ENCODE peak calls at places on chromosomes 13 and 19, in eight cellular contexts. H is Karpas-422; W is DMS 273 treated with DMSO at 0.1 percent for 48 hours; K is SHP77 treated with DMSO at 0.1 percent for 48 hours; R is GM10248; O is astrocyte of the cerebellum; I is stimulated activated CD8-positive, alpha-beta memory T cell treated with anti-CD3 and anti-CD28 coated beads, Interleukin-4, amount 100 ng/mL, for 24 hours; E is T-helper 9 cell. C is an unnamed sample.

GRCh38 chr13:33556828-33557227 is 261.1 kb upstream of the RFC3 start:
- DNase-seq in H (no peak), W (no peak), K (no peak), R (no peak), O (no peak), I (no peak), E (no peak), C (no peak)

GRCh38 chr13:106591299-106591698 is 23.4 kb upstream of the ARGLU1 start:
- DNase-seq in H (no peak), W (no peak), K (no peak), R (no peak), O (no peak), I (no peak), E (no peak), C (no peak)

GRCh38 chr19:18419699-18420460 is 682 bp downstream of the SSBP4 start:
- DNase-seq in H (peak; percentile 63), W (no peak), K (no peak), R (no peak), O (no peak), I (no peak), E (no peak), C (peak; percentile 72)

GRCh38 chr19:511101-511841 is 4.0 kb downstream of the TPGS1 start:
- DNase-seq in H (peak; percentile 49), W (peak; percentile 76), K (peak; percentile 98), R (peak; percentile 45), O (no peak), I (peak; percentile 59), E (peak; percentile 83), C (peak; percentile 54)

GRCh38 chr19:18233224-18233825 is 7.1 kb upstream of the PDE4C start:
- DNase-seq in H (peak; percentile 80), W (no peak), K (no peak), R (peak; percentile 78), O (no peak), I (peak; percentile 31), E (peak; percentile 38), C (peak; percentile 85)

GRCh38 chr13:108950333-108951010 is 321.1 kb downstream of the MYO16 start:
- DNase-seq in H (no peak), W (no peak), K (no peak), R (no peak), O (no peak), I (no peak), E (no peak), C (no peak)

GRCh38 chr19:19209372-19209771 is 2.4 kb upstream of the NCAN start:
- DNase-seq in H (no peak), W (no peak), K (peak; percentile 53), R (no peak), O (no peak), I (no peak), E (no peak), C (no peak)

GRCh38 chr13:45352031-45352430 is 11.0 kb upstream of the TPT1 start:
- DNase-seq in H (no peak), W (no peak), K (no peak), R (no peak), O (no peak), I (no peak), E (no peak), C (no peak)

GRCh38 chr19:19053508-19054314 is 10.1 kb upstream of the SLC25A42 start:
- DNase-seq in H (peak; percentile 79), W (no peak), K (no peak), R (peak; percentile 71), O (no peak), I (peak; percentile 37), E (peak; percentile 70), C (peak; percentile 67)

GRCh38 chr13:99922631-99923404 is 48.7 kb downstream of the ZIC5 start:
- DNase-seq in H (no peak), W (no peak), K (no peak), R (no peak), O (no peak), I (no peak), E (no peak), C (no peak)

GRCh38 chr19:1016647-1017114 is 4.2 kb downstream of the TMEM259 start:
- DNase-seq in H (no peak), W (no peak), K (no peak), R (no peak), O (no peak), I (no peak), E (no peak), C (no peak)

GRCh38 chr13:35987572-35988513 is 143.3 kb downstream of the DCLK1 start:
- DNase-seq in H (no peak), W (no peak), K (peak; percentile 59), R (no peak), O (no peak), I (no peak), E (no peak), C (no peak)

C was measured in germinal center.